ENCODE peak calls at places on chromosomes 4 and X, in ten cellular contexts. Z, N, H, K, Q, B, X, W, U and D are unnamed samples.

GRCh38 chr4:123995939-123996338 is 599.3 kb downstream of the SPRY1 start:
- DNase-seq in Z (no peak), N (no peak), H (no peak), K (no peak), Q (no peak), B (no peak), X (no peak), W (no peak), U (no peak), D (no peak)

GRCh38 chr4:108060164-108060563 is 70.5 kb downstream of the HADH start:
- DNase-seq in Z (peak; percentile 32), N (peak; percentile 65), H (no peak), K (peak; percentile 13), Q (no peak), B (peak; percentile 67), X (peak; percentile 23), W (peak; percentile 17), U (no peak), D (peak; percentile 38)

GRCh38 chrX:129759576-129760061 is 20.1 kb upstream of the SASH3 start:
- DNase-seq in Z (peak; percentile 34), N (peak; percentile 62), H (no peak), K (peak; percentile 32), Q (peak; percentile 96), B (peak; percentile 52), X (no peak), W (peak; percentile 63), U (no peak), D (no peak)

GRCh38 chrX:53048169-53049126 is at the start of gene GPR173:
- DNase-seq in Z (peak; percentile 74), N (peak; percentile 52), H (no peak), K (peak; percentile 17), Q (no peak), B (peak; percentile 85), X (peak; percentile 50), W (no peak), U (peak; percentile 28), D (peak; percentile 87)

GRCh38 chrX:136910565-136911040 is 30.1 kb upstream of the RBMX start:
- DNase-seq in Z (no peak), N (no peak), H (no peak), K (no peak), Q (no peak), B (no peak), X (no peak), W (no peak), U (no peak), D (no peak)

GRCh38 chr4:98613453-98614075 is 44.8 kb downstream of the TSPAN5 start:
- DNase-seq in Z (no peak), N (no peak), H (no peak), K (no peak), Q (no peak), B (no peak), X (no peak), W (no peak), U (no peak), D (no peak)

GRCh38 chr4:138576684-138577083 is 334.5 kb upstream of the SLC7A11 start:
- DNase-seq in Z (peak; percentile 65), N (no peak), H (no peak), K (no peak), Q (peak; percentile 62), B (peak; percentile 55), X (peak; percentile 11), W (no peak), U (no peak), D (peak; percentile 17)

GRCh38 chrX:22203186-22203585 is 69.5 kb upstream of the CBLL2 start:
- DNase-seq in Z (no peak), N (no peak), H (no peak), K (no peak), Q (no peak), B (no peak), X (no peak), W (no peak), U (no peak), D (no peak)

GRCh38 chr4:97016186-97016945 is 1126.9 kb downstream of the STPG2 start:
- DNase-seq in Z (no peak), N (no peak), H (no peak), K (no peak), Q (no peak), B (no peak), X (no peak), W (no peak), U (no peak), D (no peak)

DNA sequence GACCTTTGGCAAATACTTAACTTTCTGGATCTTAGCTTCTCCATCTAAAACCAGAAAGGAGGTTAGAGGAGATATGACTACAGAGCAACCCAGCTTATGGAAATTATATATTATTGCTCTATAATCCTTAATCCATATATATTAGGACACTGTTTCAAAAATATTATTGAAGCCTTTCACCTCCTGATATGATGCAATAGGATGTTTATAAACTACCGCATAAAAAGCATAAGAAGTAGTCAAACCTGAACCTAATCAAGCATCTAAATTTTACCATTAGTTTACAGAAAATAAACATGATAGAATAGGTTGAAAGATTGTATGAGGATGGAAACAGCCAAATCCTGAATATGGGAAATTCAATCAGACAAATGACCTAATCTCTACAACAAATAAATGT is 5.6 kb upstream of the FAM200B start:
- DNase-seq in Z (no peak), N (no peak), H (no peak), K (no peak), Q (no peak), B (no peak), X (no peak), W (no peak), U (no peak), D (no peak)
- H3K4me1 ChIP-seq in Z (peaks cover 16% of the 10 kb centered on the region), N (peaks cover 6% of the 10 kb centered on the region), H (peaks cover 1% of the 10 kb centered on the region), K (no peaks in the 10 kb centered on the region), Q (no peaks in the 10 kb centered on the region), B (no peaks in the 10 kb centered on the region), X (no peaks in the 10 kb centered on the region), W (no peaks in the 10 kb centered on the region), U (peaks cover 4% of the 10 kb centered on the region), D (peaks cover 26% of the 10 kb centered on the region)

DNA sequence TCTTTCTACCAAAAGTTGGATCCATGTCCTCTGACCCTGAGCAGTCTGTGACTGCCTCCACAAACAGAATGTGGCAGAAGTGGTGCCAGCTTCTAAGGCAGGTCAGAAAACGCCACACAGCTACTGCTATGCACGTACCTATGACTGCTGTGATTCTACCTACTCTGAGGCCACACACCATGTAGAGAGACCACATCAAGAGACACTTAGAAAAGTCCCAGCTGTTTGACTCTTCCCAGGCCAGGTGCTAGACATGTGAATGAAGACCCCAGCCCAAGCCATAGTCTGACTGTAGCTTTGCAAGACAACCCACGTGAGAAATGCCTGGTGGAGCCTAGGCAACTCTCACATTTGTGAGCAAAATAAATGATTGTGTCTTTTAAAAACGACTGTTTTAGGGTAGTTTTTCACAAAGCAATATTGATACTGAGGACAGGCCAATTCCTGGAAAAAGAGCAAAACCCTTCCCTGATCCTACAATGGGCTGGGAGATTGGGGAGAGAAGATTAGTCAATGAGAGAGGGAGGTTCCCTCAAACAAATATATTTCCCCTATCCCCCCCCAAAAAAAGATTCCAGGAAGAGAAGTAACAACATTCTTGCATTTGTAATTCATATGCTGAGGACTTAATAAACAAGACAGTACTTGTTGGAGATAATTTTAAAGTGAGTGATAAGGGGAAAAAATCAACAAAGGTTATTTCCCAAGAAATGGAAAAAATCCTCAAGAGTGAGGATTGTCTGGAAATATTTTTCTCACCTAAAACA is 33.3 kb downstream of the FRYL start:
- DNase-seq in Z (no peak), N (no peak), H (no peak), K (no peak), Q (no peak), B (peak; percentile 71), X (no peak), W (peak; percentile 16), U (no peak), D (no peak)
- H3K27me3 ChIP-seq in Z (no peaks in the 10 kb centered on the region), N (no peaks in the 10 kb centered on the region), H (no peaks in the 10 kb centered on the region), K (no peaks in the 10 kb centered on the region), Q (no peaks in the 10 kb centered on the region), B (no peaks in the 10 kb centered on the region), X (no peaks in the 10 kb centered on the region), W (no peaks in the 10 kb centered on the region), U (no peaks in the 10 kb centered on the region), D (no peaks in the 10 kb centered on the region)

GRCh38 chr4:4782969-4783368 is 76.5 kb upstream of the MSX1 start:
- DNase-seq in Z (no peak), N (no peak), H (no peak), K (peak; percentile 19), Q (no peak), B (no peak), X (no peak), W (no peak), U (no peak), D (no peak)
- H3K4me1 ChIP-seq in Z (peaks cover 17% of the 10 kb centered on the region), N (no peaks in the 10 kb centered on the region), H (no peaks in the 10 kb centered on the region), K (no peaks in the 10 kb centered on the region), Q (no peaks in the 10 kb centered on the region), B (peaks cover 7% of the 10 kb centered on the region), X (no peaks in the 10 kb centered on the region), W (no peaks in the 10 kb centered on the region), U (no peaks in the 10 kb centered on the region), D (no peaks in the 10 kb centered on the region)

GRCh38 chr4:41639291-41639690 is 101.3 kb downstream of the LIMCH1 start:
- DNase-seq in Z (no peak), N (no peak), H (no peak), K (no peak), Q (no peak), B (no peak), X (no peak), W (no peak), U (no peak), D (no peak)
- H3K27me3 ChIP-seq in Z (no peaks in the 10 kb centered on the region), N (no peaks in the 10 kb centered on the region), H (no peaks in the 10 kb centered on the region), K (peaks cover 3% of the 10 kb centered on the region), Q (no peaks in the 10 kb centered on the region), B (peaks cover 6% of the 10 kb centered on the region), X (peaks cover 55% of the 10 kb centered on the region), W (no peaks in the 10 kb centered on the region), U (no peaks in the 10 kb centered on the region), D (no peaks in the 10 kb centered on the region)

GRCh38 chrX:6729581-6729980 is 194.7 kb upstream of the VCX3A start:
- DNase-seq in Z (no peak), N (no peak), H (no peak), K (no peak), Q (no peak), B (no peak), X (peak; percentile 4), W (no peak), U (no peak), D (no peak)
- H3K4me1 ChIP-seq in Z (no peaks in the 10 kb centered on the region), N (no peaks in the 10 kb centered on the region), H (no peaks in the 10 kb centered on the region), K (no peaks in the 10 kb centered on the region), Q (peaks cover 12% of the 10 kb centered on the region), B (no peaks in the 10 kb centered on the region), X (no peaks in the 10 kb centered on the region), W (no peaks in the 10 kb centered on the region), U (no peaks in the 10 kb centered on the region), D (no peaks in the 10 kb centered on the region)